ENCODE peak calls at places on chromosomes 12 and 14, in seven cellular contexts. G is GM13977; M is islet precursor cell; E is endothelial cell; C is Daoy; J is posterior vena cava; W is activated CD4-positive, CD25-positive, alpha-beta regulatory T cell. V is an unnamed sample.
A peak's percentile ranks its signal among the peaks of the same experiment; 100 is the strongest.

GRCh38 chr12:52390739-52391617 is 5.5 kb upstream of the KRT84 start:
- DNase-seq in G (no peak), M (peak; percentile 79), E (peak; percentile 47), C (peak; percentile 50), J (no peak), W (no peak), V (peak; percentile 50)

GRCh38 chr12:132597333-132598283 is 12.8 kb downstream of the LRCOL1 start:
- DNase-seq in G (no peak), M (no peak), E (no peak), C (peak; percentile 64), J (no peak), W (no peak), V (peak; percentile 75)

GRCh38 chr12:47097276-47097896 is 17.6 kb upstream of the AMIGO2 start:
- DNase-seq in G (no peak), M (no peak), E (no peak), C (peak; percentile 72), J (no peak), W (no peak), V (no peak)

GRCh38 chr12:97801471-97802045 is 339.0 kb downstream of the RMST start:
- DNase-seq in G (no peak), M (no peak), E (no peak), C (no peak), J (no peak), W (no peak), V (no peak)

GRCh38 chr12:12172106-12172511 is 94.7 kb downstream of the LRP6 start:
- DNase-seq in G (peak; percentile 39), M (no peak), E (no peak), C (peak; percentile 1), J (no peak), W (no peak), V (no peak)

GRCh38 chr14:31937730-31938346 is 139.3 kb upstream of the ARHGAP5 start:
- DNase-seq in G (peak; percentile 58), M (peak; percentile 97), E (no peak), C (peak; percentile 96), J (no peak), W (peak; percentile 25), V (no peak)

GRCh38 chr12:13744566-13744965 is 236.8 kb downstream of the GRIN2B start:
- DNase-seq in G (no peak), M (no peak), E (no peak), C (no peak), J (no peak), W (no peak), V (no peak)

GRCh38 chr12:63753743-63754142 is 26.0 kb upstream of the RXYLT1 start:
- DNase-seq in G (no peak), M (no peak), E (no peak), C (no peak), J (no peak), W (no peak), V (no peak)

GRCh38 chr12:63098851-63099250 is 52.1 kb downstream of the AVPR1A start:
- DNase-seq in G (no peak), M (no peak), E (peak; percentile 25), C (peak; percentile 15), J (no peak), W (no peak), V (no peak)